ENCODE peak calls at places on chromosomes 2 and 18, in four cellular contexts. K, H, L and F are unnamed samples. For H3K9me2 and H3K4me1, the result is how much of the 10 kb centered on the place peaks cover.

GRCh38 chr2:168639501-168639900 is 162.9 kb upstream of the NOSTRIN start:
- DNase-seq in K (no peak), H (no peak), L (no peak), F (no peak)

GRCh38 chr2:2742745-2743144 is 411.7 kb upstream of the MYT1L start:
- DNase-seq in K (no peak), H (no peak), L (no peak), F (no peak)

GRCh38 chr2:64943387-64944150 is 45.6 kb upstream of the SLC1A4 start:
- DNase-seq in K (no peak), H (no peak), L (no peak), F (peak)

GRCh38 chr18:68796936-68797690 is 767 bp upstream of the CCDC102B start:
- DNase-seq in K (no peak), H (no peak), L (no peak), F (no peak)

GRCh38 chr2:240981273-240981672 is 17.1 kb upstream of the SNED1 start:
- DNase-seq in K (no peak), H (no peak), L (no peak), F (no peak)

GRCh38 chr18:70030728-70031127 is 83.1 kb upstream of the CD226 start:
- DNase-seq in K (no peak), H (no peak), L (no peak), F (no peak)

GRCh38 chr2:68698567-68699377 is 35.8 kb upstream of the ARHGAP25 start:
- DNase-seq in K (no peak), H (no peak), L (peak), F (no peak)

GRCh38 chr2:32356735-32357544 is at the start of gene BIRC6:
- DNase-seq in K (peak), H (peak), L (peak), F (peak)

GRCh38 chr2:2331905-2332280 is 818 bp upstream of the MYT1L start:
- DNase-seq in K (peak), H (no peak), L (no peak), F (no peak)

GRCh38 chr2:218438601-218439000 is 19.7 kb downstream of the VIL1 start:
- DNase-seq in K (no peak), H (no peak), L (peak), F (no peak)

GRCh38 chr2:169038338-169038757 is 7.2 kb upstream of the ABCB11 start:
- DNase-seq in K (no peak), H (no peak), L (peak), F (peak)

GRCh38 chr2:215851091-215851490 is 162.3 kb downstream of the MREG start:
- DNase-seq in K (no peak), H (no peak), L (no peak), F (no peak)

GRCh38 chr2:108570416-108570815 is 36.1 kb downstream of the LIMS1 start:
- DNase-seq in K (no peak), H (no peak), L (no peak), F (no peak)

GRCh38 chr18:8745355-8746014 is 40.1 kb downstream of the MTCL1 start:
- DNase-seq in K (no peak), H (peak), L (no peak), F (no peak)

GRCh38 chr18:43587538-43588153 is 310.4 kb upstream of the SYT4 start:
- DNase-seq in K (peak), H (peak), L (peak), F (no peak)

GRCh38 chr2:226579519-226579918 is 220.1 kb downstream of the IRS1 start:
- DNase-seq in K (no peak), H (no peak), L (no peak), F (no peak)

GRCh38 chr2:219127236-219127635 is 33.4 kb downstream of the NHEJ1 start:
- DNase-seq in K (no peak), H (no peak), L (no peak), F (no peak)

GRCh38 chr2:167187910-167188595 is 299.8 kb downstream of the XIRP2 start:
- DNase-seq in K (no peak), H (no peak), L (no peak), F (no peak)

GRCh38 chr2:117958186-117958585 is 55.7 kb downstream of the CCDC93 start:
- DNase-seq in K (no peak), H (no peak), L (no peak), F (peak)

GRCh38 chr2:117956036-117956791 is 57.7 kb downstream of the CCDC93 start:
- DNase-seq in K (no peak), H (no peak), L (no peak), F (no peak)

GRCh38 chr2:79084495-79085135 is 3.2 kb downstream of the REG1B start:
- DNase-seq in K (peak), H (no peak), L (no peak), F (no peak)

GRCh38 chr2:176844461-176844860 is 368.1 kb upstream of the HNRNPA3 start:
- DNase-seq in K (no peak), H (no peak), L (no peak), F (no peak)

GRCh38 chr2:176845718-176846117 is 366.9 kb upstream of the HNRNPA3 start:
- DNase-seq in K (no peak), H (peak), L (no peak), F (no peak)

GRCh38 chr2:176848844-176849243 is 363.8 kb upstream of the HNRNPA3 start:
- DNase-seq in K (peak), H (no peak), L (no peak), F (no peak)

DNA sequence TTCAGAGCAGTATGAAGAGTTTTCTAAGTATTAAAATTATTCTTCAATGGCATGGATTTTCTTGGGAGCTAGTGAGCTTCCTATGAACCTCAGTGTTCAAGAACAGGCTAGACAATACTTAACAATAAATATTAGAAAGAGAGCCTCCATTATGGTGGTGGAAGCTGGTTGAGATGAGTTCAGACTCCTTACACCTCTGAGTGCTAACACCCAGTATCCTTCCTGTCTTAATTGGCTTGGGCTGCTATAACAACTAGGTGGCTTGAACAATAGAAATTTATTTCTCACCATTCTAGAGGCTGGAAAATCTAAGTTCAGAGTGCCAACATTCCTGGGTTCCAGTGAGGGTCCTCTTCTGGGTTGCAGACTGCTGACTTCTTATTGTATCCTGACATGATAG is 369.4 kb upstream of the HNRNPA3 start:
- DNase-seq in K (no peak), H (no peak), L (no peak), F (no peak)
- H3K9me2 ChIP-seq in K (under half), H (under half), L (under half), F (under half)

GRCh38 chr18:28855989-28856388 is 679.1 kb upstream of the CDH2 start:
- DNase-seq in K (no peak), H (no peak), L (no peak), F (no peak)
- H3K4me2 ChIP-seq in K (no peak), H (no peak), L (no peak), F (no peak)

GRCh38 chr2:28628987-28629386 is 122.6 kb upstream of the PPP1CB start:
- DNase-seq in K (no peak), H (no peak), L (no peak), F (no peak)
- H3K4me1 ChIP-seq in K (under half), H (under half), L (under half), F (under half)

GRCh38 chr2:128638311-128638710 is 319.6 kb upstream of the HS6ST1 start:
- DNase-seq in K (no peak), H (no peak), L (no peak), F (no peak)
- H3K9me2 ChIP-seq in K (under half), H (under half), L (under half), F (under half)

GRCh38 chr2:231761735-231762134 is 19.3 kb downstream of the PDE6D start:
- DNase-seq in K (no peak), H (no peak), L (no peak), F (no peak)

GRCh38 chr2:231765496-231765929 is 15.6 kb downstream of the PDE6D start:
- DNase-seq in K (no peak), H (peak), L (no peak), F (no peak)

GRCh38 chr2:231769170-231770136 is 11.6 kb downstream of the PDE6D start:
- DNase-seq in K (no peak), H (peak), L (no peak), F (no peak)

GRCh38 chr2:231764124-231764523 is 17.0 kb downstream of the PDE6D start:
- DNase-seq in K (no peak), H (no peak), L (no peak), F (no peak)

DNA sequence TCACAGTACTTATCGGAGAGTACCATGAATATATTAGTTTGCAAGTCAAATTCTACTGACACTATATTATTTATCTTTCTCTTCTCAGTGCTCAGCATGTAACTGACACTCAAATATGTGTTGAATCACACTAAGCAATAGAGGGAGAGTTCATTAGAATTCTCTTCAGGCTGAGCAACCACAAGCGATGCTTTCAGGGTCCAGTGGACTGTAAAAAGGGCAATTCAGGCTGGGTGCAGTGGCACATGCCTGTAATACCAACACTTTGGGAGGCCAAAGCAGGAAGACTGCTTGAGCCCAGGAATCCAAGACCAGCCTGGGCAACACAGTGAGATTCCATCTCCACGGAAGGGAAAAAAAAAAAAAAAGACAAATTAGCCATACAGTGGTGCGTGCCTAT is 16.3 kb downstream of the PDE6D start:
- DNase-seq in K (no peak), H (no peak), L (no peak), F (no peak)
- H3K4me2 ChIP-seq in K (no peak), H (peak), L (no peak), F (no peak)